ENCODE peak calls at places on chromosomes 13 and 19, in four cellular contexts. C is cardiac muscle cell, T is substantia nigra, S is lower leg skin. I is an unnamed sample.

GRCh38 chr13:50529154-50529882 is 314.2 kb downstream of the DLEU7 start:
- DNase-seq in C (peak; percentile 39), T (peak; percentile 66), S (peak; percentile 95), I (peak; percentile 77)

GRCh38 chr13:98475521-98475920 is 101.4 kb downstream of the STK24 start:
- DNase-seq in C (peak; percentile 77), T (peak; percentile 22), S (peak; percentile 65), I (no peak)

GRCh38 chr13:94303644-94304174 is 175.8 kb downstream of the DCT start:
- DNase-seq in C (peak; percentile 10), T (no peak), S (no peak), I (no peak)

GRCh38 chr19:41934849-41935374 is 6.7 kb upstream of the ERFL start:
- DNase-seq in C (peak; percentile 78), T (no peak), S (peak; percentile 90), I (peak; percentile 47)

GRCh38 chr19:35545855-35546381 is 492 bp downstream of the TMEM147 start:
- DNase-seq in C (no peak), T (no peak), S (no peak), I (no peak)

GRCh38 chr19:49749055-49749716 is 13.9 kb downstream of the TSKS start:
- DNase-seq in C (no peak), T (no peak), S (no peak), I (no peak)

GRCh38 chr19:29965529-29965928 is 23.5 kb downstream of the URI1 start:
- DNase-seq in C (no peak), T (no peak), S (no peak), I (no peak)

GRCh38 chr19:10533656-10534386 is 9.9 kb upstream of the ATG4D start:
- DNase-seq in C (no peak), T (no peak), S (no peak), I (no peak)

GRCh38 chr19:57212109-57212508 is 18.7 kb upstream of the AURKC start:
- DNase-seq in C (no peak), T (no peak), S (no peak), I (no peak)

GRCh38 chr13:47188802-47189201 is 291.9 kb upstream of the HTR2A start:
- DNase-seq in C (no peak), T (no peak), S (no peak), I (no peak)

GRCh38 chr19:2883686-2884439 is 16.7 kb downstream of the ZNF556 start:
- DNase-seq in C (no peak), T (no peak), S (no peak), I (no peak)

GRCh38 chr13:66329988-66330429 is 900.1 kb downstream of the PCDH9 start:
- DNase-seq in C (no peak), T (no peak), S (no peak), I (peak; percentile 91)

GRCh38 chr13:24997367-24997967 is 98.5 kb upstream of the PABPC3 start:
- DNase-seq in C (peak; percentile 56), T (no peak), S (no peak), I (peak; percentile 25)

GRCh38 chr19:39708594-39708993 is 4.3 kb downstream of the LGALS14 start:
- DNase-seq in C (no peak), T (no peak), S (no peak), I (no peak)

GRCh38 chr13:50072676-50073075 is 57.4 kb downstream of the KCNRG start:
- DNase-seq in C (no peak), T (no peak), S (no peak), I (no peak)

GRCh38 chr13:109481046-109481445 is 305.3 kb downstream of the IRS2 start:
- DNase-seq in C (no peak), T (no peak), S (no peak), I (no peak)

GRCh38 chr13:25662516-25662915 is 290.7 kb downstream of the ATP8A2 start:
- DNase-seq in C (no peak), T (no peak), S (no peak), I (no peak)

GRCh38 chr19:52981329-52981728 is 18.6 kb upstream of the ZNF816 start:
- DNase-seq in C (no peak), T (no peak), S (peak; percentile 40), I (no peak)

GRCh38 chr19:32863301-32863700 is 6.3 kb downstream of the SLC7A9 start:
- DNase-seq in C (no peak), T (no peak), S (peak; percentile 54), I (no peak)

GRCh38 chr13:99431927-99432636 is 69.2 kb upstream of the TM9SF2 start:
- DNase-seq in C (peak; percentile 32), T (no peak), S (no peak), I (no peak)

GRCh38 chr13:24693862-24694471 is 13.8 kb downstream of the ATP12A start:
- DNase-seq in C (peak; percentile 86), T (peak; percentile 10), S (no peak), I (peak; percentile 73)